ENCODE peak calls at places on chromosomes 3 and 15, in seven cellular contexts. N is stimulated activated CD4-positive, alpha-beta T cell treated with anti-CD3 and anti-CD28 coated beads, Interleukin-2, amount 100 ng/mL, for 48 hours; K is choroid plexus epithelial cell; P is HT1080; Z is GM03348; J is activated T-cell treated with anti-CD3 and anti-CD28 coated beads, Interleukin-2, amount 50 U/mL, for 1 hour; F is HTR-8/SVneo. Q is an unnamed sample.

GRCh38 chr3:49607105-49607591 is 52.9 kb downstream of the BSN start:
- DNase-seq in Z (no peak), K (no peak), N (no peak), F (no peak), J (no peak), P (peak), Q (no peak)

GRCh38 chr15:80070840-80071239 is 11.4 kb downstream of the ZFAND6 start:
- DNase-seq in N (no peak), P (no peak), J (no peak), K (peak), F (no peak), Z (no peak), Q (no peak)

GRCh38 chr15:92801774-92802464 is 98.2 kb upstream of the CHD2 start:
- DNase-seq in P (peak), J (no peak), K (peak), F (no peak), N (no peak), Z (peak), Q (no peak)

GRCh38 chr3:86895202-86895601 is 95.7 kb downstream of the VGLL3 start:
- DNase-seq in K (peak), P (no peak), F (no peak), J (no peak), Z (no peak), N (no peak), Q (no peak)

GRCh38 chr3:63975705-63976104 is 47.6 kb downstream of the PSMD6 start:
- DNase-seq in K (peak), F (no peak), N (no peak), J (no peak), P (peak), Z (peak), Q (no peak)

GRCh38 chr3:71168961-71169411 is 414.5 kb downstream of the FOXP1 start:
- DNase-seq in F (no peak), P (no peak), J (no peak), K (peak), Z (no peak), N (no peak), Q (no peak)

GRCh38 chr15:99106417-99107220 is 1.7 kb downstream of the SYNM start:
- DNase-seq in Z (no peak), P (no peak), N (no peak), K (peak), F (no peak), J (no peak), Q (peak)

GRCh38 chr3:139772539-139773500 is 95.0 kb upstream of the NMNAT3 start:
- DNase-seq in N (no peak), J (no peak), F (peak), P (peak), K (peak), Z (peak), Q (no peak)

GRCh38 chr3:12338595-12339546 is 50.0 kb downstream of the PPARG start:
- DNase-seq in K (no peak), J (no peak), Z (no peak), N (no peak), F (no peak), P (no peak), Q (no peak)

GRCh38 chr3:119331661-119332060 is 37.5 kb downstream of the ARHGAP31 start:
- DNase-seq in P (no peak), F (no peak), N (no peak), Z (peak), J (no peak), K (no peak), Q (no peak)

GRCh38 chr3:128275316-128276150 is 122.3 kb downstream of the EEFSEC start:
- DNase-seq in N (no peak), P (no peak), F (no peak), J (no peak), Z (no peak), K (no peak), Q (no peak)

GRCh38 chr3:136678981-136679380 is 73.2 kb downstream of the STAG1 start:
- DNase-seq in K (no peak), P (no peak), F (no peak), Z (peak), N (no peak), J (no peak), Q (no peak)

GRCh38 chr15:29668120-29668602 is 154.1 kb downstream of the TJP1 start:
- DNase-seq in N (peak), F (peak), K (peak), P (peak), J (no peak), Z (peak), Q (no peak)

GRCh38 chr3:138940446-138940845 is 6.5 kb downstream of the FOXL2 start:
- DNase-seq in F (no peak), K (no peak), Z (no peak), J (no peak), N (no peak), P (no peak), Q (no peak)

GRCh38 chr15:40785814-40786213 is 16.0 kb downstream of the C15orf62 start:
- DNase-seq in Z (no peak), P (no peak), F (no peak), K (peak), J (no peak), N (no peak), Q (no peak)

GRCh38 chr3:140341817-140342403 is 336.0 kb upstream of the TRIM42 start:
- DNase-seq in J (no peak), P (no peak), N (no peak), K (no peak), F (no peak), Z (no peak), Q (no peak)

GRCh38 chr3:54527953-54528352 is 399.9 kb downstream of the LRTM1 start:
- DNase-seq in P (no peak), Z (no peak), N (no peak), F (no peak), J (no peak), K (no peak), Q (no peak)